ENCODE peak calls at places on chromosomes 1 and 21, in six cellular contexts. One of them, this sample, is unnamed.

GRCh38 chr1:28087614-28088167 is 719 bp downstream of the EYA3 start:
- DNase-seq in prostate gland: peak
- DNase-seq in mucosa of descending colon: no peak
- DNase-seq in GM06990: peak
- DNase-seq in left ventricle myocardium inferior: no peak
- DNase-seq in brain microvascular endothelial cell: no peak
- DNase-seq in this sample: no peak

GRCh38 chr21:27424601-27425000 is 457.7 kb upstream of the ADAMTS5 start:
- DNase-seq in prostate gland: no peak
- DNase-seq in brain microvascular endothelial cell: no peak
- DNase-seq in mucosa of descending colon: no peak
- DNase-seq in left ventricle myocardium inferior: no peak
- DNase-seq in GM06990: no peak
- DNase-seq in this sample: no peak

GRCh38 chr21:26715878-26716506 is 129.2 kb downstream of the ADAMTS1 start:
- DNase-seq in prostate gland: peak
- DNase-seq in GM06990: no peak
- DNase-seq in mucosa of descending colon: peak
- DNase-seq in left ventricle myocardium inferior: peak
- DNase-seq in brain microvascular endothelial cell: peak
- DNase-seq in this sample: no peak

GRCh38 chr21:31557421-31557955 is 102.0 kb upstream of the SOD1 start:
- DNase-seq in brain microvascular endothelial cell: no peak
- DNase-seq in left ventricle myocardium inferior: no peak
- DNase-seq in GM06990: peak
- DNase-seq in prostate gland: no peak
- DNase-seq in mucosa of descending colon: no peak
- DNase-seq in this sample: no peak

GRCh38 chr21:43603230-43603626 is 56.1 kb downstream of the HSF2BP start:
- DNase-seq in mucosa of descending colon: no peak
- DNase-seq in left ventricle myocardium inferior: no peak
- DNase-seq in GM06990: no peak
- DNase-seq in prostate gland: no peak
- DNase-seq in brain microvascular endothelial cell: no peak
- DNase-seq in this sample: no peak

GRCh38 chr21:34890258-34890723 is 158.8 kb downstream of the RUNX1 start:
- DNase-seq in left ventricle myocardium inferior: no peak
- DNase-seq in mucosa of descending colon: no peak
- DNase-seq in prostate gland: no peak
- DNase-seq in brain microvascular endothelial cell: no peak
- DNase-seq in GM06990: no peak
- DNase-seq in this sample: peak

GRCh38 chr1:180267761-180268555 is 37.9 kb downstream of the LHX4 start:
- DNase-seq in prostate gland: no peak
- DNase-seq in mucosa of descending colon: no peak
- DNase-seq in GM06990: no peak
- DNase-seq in left ventricle myocardium inferior: no peak
- DNase-seq in brain microvascular endothelial cell: no peak
- DNase-seq in this sample: no peak

GRCh38 chr1:52402860-52403240 is 1.4 kb downstream of the ORC1 start:
- DNase-seq in prostate gland: no peak
- DNase-seq in GM06990: no peak
- DNase-seq in brain microvascular endothelial cell: no peak
- DNase-seq in mucosa of descending colon: peak
- DNase-seq in left ventricle myocardium inferior: no peak
- DNase-seq in this sample: no peak

GRCh38 chr1:11482904-11483479 is 4.0 kb downstream of the DISP3 start:
- DNase-seq in mucosa of descending colon: no peak
- DNase-seq in prostate gland: no peak
- DNase-seq in left ventricle myocardium inferior: no peak
- DNase-seq in brain microvascular endothelial cell: no peak
- DNase-seq in GM06990: no peak
- DNase-seq in this sample: no peak

GRCh38 chr1:12368646-12369045 is 138.8 kb downstream of the VPS13D start:
- DNase-seq in brain microvascular endothelial cell: peak
- DNase-seq in prostate gland: peak
- DNase-seq in mucosa of descending colon: no peak
- DNase-seq in left ventricle myocardium inferior: no peak
- DNase-seq in GM06990: no peak
- DNase-seq in this sample: no peak

GRCh38 chr1:172146149-172146850 is 274.2 kb upstream of the C1orf105 start:
- DNase-seq in GM06990: no peak
- DNase-seq in prostate gland: no peak
- DNase-seq in left ventricle myocardium inferior: no peak
- DNase-seq in mucosa of descending colon: no peak
- DNase-seq in brain microvascular endothelial cell: no peak
- DNase-seq in this sample: no peak

GRCh38 chr1:1574721-1575537 is at the start of gene SSU72:
- DNase-seq in left ventricle myocardium inferior: peak
- DNase-seq in prostate gland: peak
- DNase-seq in GM06990: peak
- DNase-seq in mucosa of descending colon: peak
- DNase-seq in brain microvascular endothelial cell: peak
- DNase-seq in this sample: peak

GRCh38 chr1:1578371-1578940 is 3.8 kb upstream of the SSU72 start:
- DNase-seq in left ventricle myocardium inferior: no peak
- DNase-seq in mucosa of descending colon: no peak
- DNase-seq in brain microvascular endothelial cell: no peak
- DNase-seq in prostate gland: no peak
- DNase-seq in GM06990: no peak
- DNase-seq in this sample: no peak

GRCh38 chr1:1569341-1569740 is 5.3 kb downstream of the SSU72 start:
- DNase-seq in mucosa of descending colon: no peak
- DNase-seq in GM06990: no peak
- DNase-seq in brain microvascular endothelial cell: no peak
- DNase-seq in left ventricle myocardium inferior: no peak
- DNase-seq in prostate gland: no peak
- DNase-seq in this sample: no peak

GRCh38 chr1:1577367-1578011 is 2.8 kb upstream of the SSU72 start:
- DNase-seq in GM06990: no peak
- DNase-seq in left ventricle myocardium inferior: no peak
- DNase-seq in brain microvascular endothelial cell: no peak
- DNase-seq in prostate gland: no peak
- DNase-seq in mucosa of descending colon: no peak
- DNase-seq in this sample: no peak

DNA sequence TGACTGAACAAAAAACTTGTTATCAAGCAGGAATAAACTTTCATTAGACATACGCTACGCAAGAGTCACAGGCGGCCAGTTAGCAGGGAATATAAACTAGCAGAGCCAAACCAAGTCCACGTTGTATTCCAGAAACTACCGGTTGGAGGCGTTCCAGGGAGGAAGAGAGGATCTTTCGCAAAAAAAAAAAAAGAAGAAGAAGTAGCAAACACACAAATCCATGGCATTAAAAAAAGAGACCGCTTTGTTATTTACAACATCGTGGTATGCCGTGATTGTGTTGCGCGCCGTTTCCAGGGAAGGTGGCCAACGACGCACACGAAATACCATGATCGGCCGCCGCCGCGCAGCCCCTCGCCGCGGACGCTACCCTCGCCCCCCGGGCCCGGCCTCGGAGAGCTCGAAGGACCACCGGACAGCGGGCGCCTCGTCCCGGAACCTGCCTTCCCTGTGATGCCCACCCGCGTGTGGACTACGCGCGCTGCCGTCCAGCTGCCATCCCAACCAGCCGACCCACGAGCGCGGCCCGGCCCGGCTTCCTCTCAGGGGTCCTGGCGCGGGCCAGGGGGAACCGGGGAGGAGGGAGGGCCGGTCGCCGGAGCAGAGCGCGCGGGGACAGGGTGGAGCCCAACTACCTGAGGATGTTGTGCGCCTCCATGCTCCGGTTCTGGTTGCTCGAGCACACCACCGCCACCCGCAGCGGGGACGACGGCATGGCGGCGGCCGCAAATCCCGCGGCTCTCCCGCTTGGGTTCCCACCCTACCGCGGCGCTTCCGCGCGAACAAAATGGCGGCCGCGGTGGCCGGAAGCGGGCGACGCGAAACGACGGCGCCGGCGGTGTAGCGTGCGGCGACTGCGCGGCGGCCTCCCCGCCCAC is 581 bp downstream of the SSU72 start:
- DNase-seq in brain microvascular endothelial cell: peak
- DNase-seq in prostate gland: peak
- DNase-seq in left ventricle myocardium inferior: peak
- DNase-seq in GM06990: no peak
- DNase-seq in mucosa of descending colon: peak
- DNase-seq in this sample: peak
- TF ChIP-seq CTCF in brain microvascular endothelial cell: peak
- TF ChIP-seq CTCF in prostate gland: no peak
- TF ChIP-seq CTCF in left ventricle myocardium inferior: peak
- TF ChIP-seq CTCF in GM06990: no peak
- TF ChIP-seq CTCF in mucosa of descending colon: no peak
- TF ChIP-seq CTCF in this sample: no peak

GRCh38 chr1:207454046-207454964 is at the start of gene CR2:
- DNase-seq in GM06990: peak
- DNase-seq in brain microvascular endothelial cell: no peak
- DNase-seq in mucosa of descending colon: peak
- DNase-seq in prostate gland: peak
- DNase-seq in left ventricle myocardium inferior: peak
- DNase-seq in this sample: peak
- TF ChIP-seq CTCF in GM06990: peak
- TF ChIP-seq CTCF in brain microvascular endothelial cell: peak
- TF ChIP-seq CTCF in mucosa of descending colon: no peak
- TF ChIP-seq CTCF in prostate gland: no peak
- TF ChIP-seq CTCF in left ventricle myocardium inferior: no peak
- TF ChIP-seq CTCF in this sample: no peak

DNA sequence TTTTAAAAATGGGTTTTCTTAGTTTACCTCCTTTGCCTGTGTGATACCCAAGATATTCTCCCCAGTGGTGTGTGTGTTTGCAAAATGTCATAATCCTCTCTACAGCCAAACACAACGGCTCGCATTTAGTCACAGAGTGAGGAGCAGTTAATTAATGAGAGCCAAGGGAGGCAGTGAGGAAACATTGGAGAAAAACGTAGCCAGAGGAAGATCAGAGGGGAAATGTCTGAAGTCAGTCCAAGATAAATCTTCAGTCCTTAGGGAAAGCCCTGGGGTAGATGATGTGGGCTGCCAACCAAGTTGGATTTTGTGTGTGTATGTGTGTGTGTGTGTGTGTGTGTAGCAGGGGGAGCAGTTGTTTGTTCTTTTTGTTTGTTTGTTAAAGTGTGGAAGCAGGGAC is 201.0 kb upstream of the PTBP2 start:
- DNase-seq in prostate gland: no peak
- DNase-seq in brain microvascular endothelial cell: no peak
- DNase-seq in GM06990: no peak
- DNase-seq in left ventricle myocardium inferior: no peak
- DNase-seq in mucosa of descending colon: no peak
- DNase-seq in this sample: no peak
- TF ChIP-seq CTCF in prostate gland: no peak
- TF ChIP-seq CTCF in brain microvascular endothelial cell: no peak
- TF ChIP-seq CTCF in GM06990: no peak
- TF ChIP-seq CTCF in left ventricle myocardium inferior: no peak
- TF ChIP-seq CTCF in mucosa of descending colon: no peak
- TF ChIP-seq CTCF in this sample: no peak

DNA sequence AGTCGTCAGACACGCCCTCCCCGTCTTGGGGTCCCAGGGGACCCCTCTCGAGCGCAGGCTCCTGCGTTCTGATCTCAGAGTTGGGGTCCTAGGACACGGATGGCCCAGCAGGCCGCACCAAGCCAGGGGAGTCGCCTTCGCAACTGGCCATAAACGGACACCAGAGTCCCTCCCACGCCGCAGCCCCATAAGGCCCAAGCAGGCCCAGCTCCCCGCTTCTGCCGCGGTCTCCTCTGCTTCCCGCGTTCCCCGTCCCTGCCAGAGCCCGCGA is 633 bp downstream of the DMRTA2 start:
- DNase-seq in prostate gland: no peak
- DNase-seq in mucosa of descending colon: no peak
- DNase-seq in GM06990: no peak
- DNase-seq in brain microvascular endothelial cell: no peak
- DNase-seq in left ventricle myocardium inferior: no peak
- DNase-seq in this sample: no peak
- TF ChIP-seq CTCF in prostate gland: no peak
- TF ChIP-seq CTCF in mucosa of descending colon: no peak
- TF ChIP-seq CTCF in GM06990: no peak
- TF ChIP-seq CTCF in brain microvascular endothelial cell: no peak
- TF ChIP-seq CTCF in left ventricle myocardium inferior: no peak
- TF ChIP-seq CTCF in this sample: no peak

GRCh38 chr1:6761338-6761737 is 23.9 kb upstream of the CAMTA1 start:
- DNase-seq in left ventricle myocardium inferior: no peak
- DNase-seq in GM06990: no peak
- DNase-seq in brain microvascular endothelial cell: no peak
- DNase-seq in mucosa of descending colon: no peak
- DNase-seq in prostate gland: no peak
- DNase-seq in this sample: no peak

GRCh38 chr1:6753320-6754140 is 31.7 kb upstream of the CAMTA1 start:
- DNase-seq in mucosa of descending colon: no peak
- DNase-seq in brain microvascular endothelial cell: no peak
- DNase-seq in left ventricle myocardium inferior: no peak
- DNase-seq in GM06990: no peak
- DNase-seq in prostate gland: no peak
- DNase-seq in this sample: no peak

GRCh38 chr1:6756455-6756854 is 28.8 kb upstream of the CAMTA1 start:
- DNase-seq in brain microvascular endothelial cell: no peak
- DNase-seq in left ventricle myocardium inferior: no peak
- DNase-seq in GM06990: no peak
- DNase-seq in mucosa of descending colon: no peak
- DNase-seq in prostate gland: no peak
- DNase-seq in this sample: no peak

GRCh38 chr1:6762060-6762459 is 23.2 kb upstream of the CAMTA1 start:
- DNase-seq in mucosa of descending colon: no peak
- DNase-seq in brain microvascular endothelial cell: no peak
- DNase-seq in left ventricle myocardium inferior: no peak
- DNase-seq in GM06990: no peak
- DNase-seq in prostate gland: peak
- DNase-seq in this sample: no peak

GRCh38 chr1:6757719-6758435 is 27.4 kb upstream of the CAMTA1 start:
- DNase-seq in GM06990: no peak
- DNase-seq in prostate gland: no peak
- DNase-seq in mucosa of descending colon: no peak
- DNase-seq in left ventricle myocardium inferior: no peak
- DNase-seq in brain microvascular endothelial cell: no peak
- DNase-seq in this sample: no peak
- TF ChIP-seq CTCF in GM06990: no peak
- TF ChIP-seq CTCF in prostate gland: no peak
- TF ChIP-seq CTCF in mucosa of descending colon: no peak
- TF ChIP-seq CTCF in left ventricle myocardium inferior: no peak
- TF ChIP-seq CTCF in brain microvascular endothelial cell: no peak
- TF ChIP-seq CTCF in this sample: no peak

GRCh38 chr1:151006331-151007052 is at the start of gene MINDY1:
- DNase-seq in GM06990: peak
- DNase-seq in prostate gland: peak
- DNase-seq in brain microvascular endothelial cell: peak
- DNase-seq in mucosa of descending colon: peak
- DNase-seq in left ventricle myocardium inferior: peak
- DNase-seq in this sample: peak
- TF ChIP-seq CTCF in GM06990: peak
- TF ChIP-seq CTCF in prostate gland: no peak
- TF ChIP-seq CTCF in brain microvascular endothelial cell: peak
- TF ChIP-seq CTCF in mucosa of descending colon: no peak
- TF ChIP-seq CTCF in left ventricle myocardium inferior: peak
- TF ChIP-seq CTCF in this sample: peak

GRCh38 chr1:161225178-161225533 is 704 bp upstream of the TOMM40L start:
- DNase-seq in mucosa of descending colon: no peak
- DNase-seq in prostate gland: no peak
- DNase-seq in brain microvascular endothelial cell: no peak
- DNase-seq in GM06990: no peak
- DNase-seq in left ventricle myocardium inferior: no peak
- DNase-seq in this sample: no peak
- TF ChIP-seq CTCF in mucosa of descending colon: no peak
- TF ChIP-seq CTCF in prostate gland: no peak
- TF ChIP-seq CTCF in brain microvascular endothelial cell: no peak
- TF ChIP-seq CTCF in GM06990: no peak
- TF ChIP-seq CTCF in left ventricle myocardium inferior: no peak
- TF ChIP-seq CTCF in this sample: no peak